ENCODE peak calls at places on chromosome 2, in eight cellular contexts. T is breast epithelium; Q is CD4-positive, alpha-beta T cell; G is spleen; H is cardiac fibroblast; K is GM12864; U is upper lobe of left lung; F is esophagus muscularis mucosa. B is an unnamed sample.
A peak's percentile ranks its signal among the peaks of the same experiment; 100 is the strongest.

GRCh38 chr2:118032169-118033013 is 18.5 kb upstream of the CCDC93 start:
- DNase-seq in Q (peak; percentile 24), T (no peak), U (no peak), K (no peak), H (peak; percentile 58), F (no peak), G (no peak), B (peak; percentile 49)

GRCh38 chr2:39640107-39640506 is 25.6 kb upstream of the TMEM178A start:
- DNase-seq in T (no peak), G (no peak), F (no peak), K (no peak), H (no peak), U (no peak), Q (no peak), B (no peak)

GRCh38 chr2:220296174-220296573 is 668.7 kb downstream of the SLC4A3 start:
- DNase-seq in F (no peak), K (no peak), G (no peak), T (no peak), Q (no peak), U (no peak), H (no peak), B (peak; percentile 8)

GRCh38 chr2:86284401-86284841 is 53.0 kb downstream of the REEP1 start:
- DNase-seq in F (no peak), T (no peak), K (no peak), U (no peak), H (no peak), G (no peak), Q (no peak), B (no peak)

GRCh38 chr2:174027956-174028355 is 62.8 kb upstream of the SP3 start:
- DNase-seq in G (no peak), K (no peak), H (no peak), F (no peak), U (no peak), Q (no peak), T (no peak), B (no peak)

GRCh38 chr2:112155331-112156151 is 17.4 kb downstream of the FBLN7 start:
- DNase-seq in K (no peak), G (peak; percentile 87), U (no peak), T (no peak), Q (peak; percentile 41), F (no peak), H (no peak), B (no peak)

GRCh38 chr2:31171142-31171541 is 32.9 kb upstream of the GALNT14 start:
- DNase-seq in Q (no peak), H (no peak), F (no peak), K (no peak), G (no peak), U (no peak), T (no peak), B (no peak)

GRCh38 chr2:234690569-234691225 is 193.8 kb upstream of the ARL4C start:
- DNase-seq in F (peak; percentile 74), U (no peak), K (no peak), G (no peak), T (no peak), Q (no peak), H (no peak), B (no peak)

GRCh38 chr2:10733584-10733958 is 12.1 kb downstream of the ATP6V1C2 start:
- DNase-seq in Q (no peak), K (no peak), U (no peak), T (no peak), G (peak; percentile 30), F (no peak), H (no peak), B (peak; percentile 20)

GRCh38 chr2:231190531-231191197 is 7.8 kb upstream of the ARMC9 start:
- DNase-seq in F (no peak), G (no peak), Q (no peak), T (peak; percentile 66), K (no peak), H (peak; percentile 59), U (peak; percentile 91), B (peak; percentile 30)

GRCh38 chr2:100806550-100806949 is 13.4 kb upstream of the NPAS2 start:
- DNase-seq in T (no peak), K (no peak), U (no peak), G (no peak), F (no peak), H (no peak), Q (no peak), B (no peak)

GRCh38 chr2:189178726-189179606 is 595 bp downstream of the COL5A2 start:
- DNase-seq in K (no peak), Q (no peak), G (no peak), F (no peak), H (peak; percentile 84), T (no peak), U (no peak), B (peak; percentile 28)

GRCh38 chr2:72011356-72011661 is 136.4 kb downstream of the CYP26B1 start:
- DNase-seq in U (no peak), K (no peak), T (no peak), Q (no peak), G (no peak), H (no peak), F (no peak), B (no peak)

GRCh38 chr2:177816740-177817139 is 255.8 kb downstream of the PDE11A start:
- DNase-seq in Q (no peak), H (no peak), G (no peak), T (no peak), K (no peak), U (no peak), F (no peak), B (no peak)

GRCh38 chr2:240519396-240520142 is 38.2 kb downstream of the ANKMY1 start:
- DNase-seq in F (no peak), G (peak; percentile 47), U (no peak), K (no peak), Q (no peak), H (peak; percentile 51), T (no peak), B (no peak)

GRCh38 chr2:85710687-85711577 is 16.8 kb downstream of the GNLY start:
- DNase-seq in F (no peak), Q (no peak), G (peak; percentile 83), T (no peak), U (peak; percentile 88), H (peak; percentile 35), K (no peak), B (no peak)

GRCh38 chr2:150204449-150204848 is 283.0 kb downstream of the RND3 start:
- DNase-seq in Q (no peak), T (no peak), K (no peak), U (no peak), H (peak; percentile 92), G (no peak), F (no peak), B (no peak)

GRCh38 chr2:124560592-124561112 is 535.6 kb downstream of the CNTNAP5 start:
- DNase-seq in U (no peak), F (no peak), H (no peak), T (no peak), K (no peak), G (no peak), Q (no peak), B (no peak)

GRCh38 chr2:12728221-12728777 is 11.6 kb downstream of the TRIB2 start:
- DNase-seq in G (peak; percentile 87), H (no peak), F (no peak), Q (peak; percentile 56), U (no peak), T (no peak), K (peak; percentile 85), B (no peak)

GRCh38 chr2:147433822-147434221 is 411.0 kb upstream of the ACVR2A start:
- DNase-seq in H (no peak), G (no peak), T (peak; percentile 51), Q (no peak), F (no peak), K (no peak), U (no peak), B (no peak)

DNA sequence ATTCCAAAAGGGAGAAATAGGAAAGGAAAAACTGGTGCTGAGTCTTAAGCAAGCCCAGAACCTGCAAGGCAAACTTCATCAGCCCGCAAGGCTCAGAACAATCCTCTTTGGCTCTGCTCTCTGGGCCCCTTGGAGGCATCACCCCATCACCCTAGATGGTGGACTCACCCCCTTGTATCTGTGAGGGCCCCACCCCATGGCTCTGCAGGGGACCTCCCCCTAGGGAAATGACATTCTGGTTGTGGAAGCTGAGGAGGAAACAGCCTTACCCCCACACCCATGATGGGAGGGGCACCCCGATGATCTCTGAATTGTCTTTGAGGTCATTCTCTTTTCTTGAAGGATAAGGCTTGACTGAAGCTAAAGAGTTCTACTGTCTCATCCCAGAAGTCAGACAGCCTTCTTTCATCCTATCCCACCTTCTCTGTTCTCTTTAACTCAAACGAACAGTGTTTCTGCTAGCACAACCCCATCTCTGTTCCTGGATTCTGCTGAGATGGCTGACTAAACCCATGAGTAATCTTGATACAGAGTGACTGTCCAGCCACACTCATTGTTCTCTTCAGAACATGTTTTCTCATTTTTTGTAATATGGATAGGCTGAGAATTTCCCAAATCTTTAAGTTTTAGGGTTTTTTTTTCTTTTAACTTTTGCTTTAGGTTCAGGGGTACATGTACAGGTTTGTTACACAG is 492.1 kb upstream of the MYT1L start:
- DNase-seq in K (no peak), U (no peak), Q (no peak), F (no peak), T (no peak), G (peak; percentile 37), H (peak; percentile 54), B (no peak)
- TF ChIP-seq CTCF in K (no peak), U (no peak), Q (no peak), F (no peak), T (no peak), G (no peak), H (no peak), B (no peak)

GRCh38 chr2:200705305-200705985 is 106.3 kb upstream of the BZW1 start:
- DNase-seq in G (no peak), T (no peak), H (peak; percentile 43), F (no peak), Q (no peak), K (no peak), U (no peak), B (peak; percentile 18)
- TF ChIP-seq CTCF in G (no peak), T (no peak), H (peak; percentile 46), F (no peak), Q (no peak), K (no peak), U (no peak), B (no peak)

DNA sequence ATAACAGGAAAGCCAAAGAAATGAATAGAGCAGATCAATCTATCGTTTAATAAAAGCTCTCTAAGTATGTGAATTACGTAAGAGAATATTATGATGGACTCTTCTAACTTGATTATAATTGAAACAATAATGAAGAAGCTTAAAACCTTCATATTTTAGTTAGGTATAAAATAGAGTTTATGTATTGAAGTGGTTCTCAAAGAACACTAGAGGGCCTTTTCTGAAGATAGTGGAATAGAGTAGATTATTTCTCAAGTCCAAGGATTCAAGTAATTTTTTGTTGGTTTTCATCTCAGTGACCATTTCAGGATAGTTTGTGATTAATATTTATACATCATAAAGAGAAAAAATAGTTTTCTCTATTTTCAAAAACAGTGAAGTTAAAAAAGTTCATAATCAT is 97.7 kb downstream of the NBEAL1 start:
- DNase-seq in K (no peak), H (no peak), G (no peak), Q (no peak), U (no peak), F (no peak), T (no peak), B (no peak)
- TF ChIP-seq CTCF in K (no peak), H (no peak), G (no peak), Q (no peak), U (no peak), F (no peak), T (no peak), B (no peak)

GRCh38 chr2:69734858-69735574 is 6.9 kb upstream of the ANXA4 start:
- DNase-seq in U (no peak), F (no peak), G (no peak), Q (no peak), H (no peak), K (no peak), T (no peak), B (no peak)
- TF ChIP-seq CTCF in U (no peak), F (no peak), G (no peak), Q (no peak), H (no peak), K (no peak), T (no peak), B (no peak)

GRCh38 chr2:175631247-175631628 is 370.8 kb downstream of the LNPK start:
- DNase-seq in K (no peak), H (peak; percentile 9), U (no peak), F (no peak), T (no peak), Q (no peak), G (no peak), B (no peak)
- TF ChIP-seq CTCF in K (no peak), H (no peak), U (no peak), F (no peak), T (no peak), Q (no peak), G (no peak), B (no peak)